ENCODE peak calls at places on chromosomes 3 and 15, in six cellular contexts. A, Q, K, O, R and F are unnamed samples.
A peak's percentile ranks its signal among the peaks of the same experiment; 100 is the strongest.

GRCh38 chr3:187360087-187360486 is 8.1 kb upstream of the RTP4 start:
- DNase-seq in A (no peak), Q (no peak), K (no peak), O (no peak), R (no peak), F (no peak)

GRCh38 chr3:126184465-126185000 is 4.1 kb upstream of the ALDH1L1 start:
- DNase-seq in A (no peak), Q (no peak), K (no peak), O (no peak), R (no peak), F (no peak)

GRCh38 chr3:173709026-173709425 is 311.5 kb downstream of the NLGN1 start:
- DNase-seq in A (peak; percentile 50), Q (peak; percentile 39), K (peak; percentile 25), O (no peak), R (no peak), F (no peak)

GRCh38 chr3:195100903-195101591 is 169.9 kb downstream of the XXYLT1 start:
- DNase-seq in A (peak; percentile 53), Q (peak; percentile 55), K (peak; percentile 38), O (no peak), R (no peak), F (no peak)

GRCh38 chr3:163722421-163722820 is 1355.9 kb downstream of the SI start:
- DNase-seq in A (no peak), Q (no peak), K (no peak), O (no peak), R (no peak), F (no peak)

GRCh38 chr3:187242435-187242834 is 45.1 kb downstream of the RTP1 start:
- DNase-seq in A (no peak), Q (peak; percentile 33), K (peak; percentile 50), O (no peak), R (no peak), F (no peak)

GRCh38 chr3:172647823-172648222 is 63.0 kb downstream of the NCEH1 start:
- DNase-seq in A (no peak), Q (no peak), K (no peak), O (peak; percentile 74), R (peak; percentile 55), F (no peak)

GRCh38 chr15:49495993-49496747 is 73.1 kb downstream of the FGF7 start:
- DNase-seq in A (no peak), Q (peak; percentile 79), K (peak; percentile 57), O (peak; percentile 60), R (no peak), F (no peak)

GRCh38 chr15:74725241-74725774 is at the start of gene CYP1A1:
- DNase-seq in A (no peak), Q (no peak), K (peak; percentile 26), O (peak; percentile 39), R (peak; percentile 8), F (no peak)

GRCh38 chr3:35946857-35947514 is 307.7 kb downstream of the ARPP21 start:
- DNase-seq in A (no peak), Q (no peak), K (no peak), O (no peak), R (no peak), F (no peak)

GRCh38 chr3:53236112-53236841 is 19.5 kb downstream of the TKT start:
- DNase-seq in A (peak; percentile 90), Q (peak; percentile 93), K (peak; percentile 93), O (peak; percentile 83), R (peak; percentile 68), F (no peak)

GRCh38 chr3:72219752-72220151 is 434.8 kb upstream of the PROK2 start:
- DNase-seq in A (no peak), Q (no peak), K (no peak), O (no peak), R (no peak), F (no peak)

GRCh38 chr3:70832035-70832795 is 519.8 kb upstream of the MDFIC2 start:
- DNase-seq in A (peak; percentile 59), Q (peak; percentile 86), K (peak; percentile 98), O (peak; percentile 48), R (peak; percentile 29), F (no peak)

GRCh38 chr3:85255954-85256353 is 297.2 kb downstream of the CADM2 start:
- DNase-seq in A (no peak), Q (peak; percentile 40), K (no peak), O (no peak), R (no peak), F (no peak)

GRCh38 chr15:67175643-67176071 is 78.8 kb downstream of the AAGAB start:
- DNase-seq in A (peak; percentile 54), Q (peak; percentile 69), K (peak; percentile 52), O (no peak), R (no peak), F (no peak)

GRCh38 chr3:79018671-79019136 is 749.1 kb downstream of the ROBO1 start:
- DNase-seq in A (peak; percentile 54), Q (peak; percentile 64), K (peak; percentile 91), O (peak; percentile 53), R (peak; percentile 72), F (no peak)

GRCh38 chr15:71114887-71115566 is at the start of gene THSD4:
- DNase-seq in A (peak; percentile 60), Q (peak; percentile 72), K (peak; percentile 91), O (peak; percentile 89), R (peak; percentile 66), F (peak; percentile 76)

GRCh38 chr3:29384640-29385039 is 103.8 kb downstream of the RBMS3 start:
- DNase-seq in A (no peak), Q (peak; percentile 65), K (peak; percentile 83), O (no peak), R (peak; percentile 70), F (no peak)

GRCh38 chr15:47732243-47732642 is 14.9 kb downstream of the SEMA6D start:
- DNase-seq in A (no peak), Q (no peak), K (no peak), O (no peak), R (no peak), F (no peak)

GRCh38 chr3:74839591-74839990 is 225.1 kb upstream of the CNTN3 start:
- DNase-seq in A (no peak), Q (no peak), K (no peak), O (no peak), R (no peak), F (no peak)

GRCh38 chr15:94001113-94001919 is 230.0 kb upstream of the MCTP2 start:
- DNase-seq in A (no peak), Q (no peak), K (peak; percentile 26), O (no peak), R (no peak), F (no peak)

GRCh38 chr15:31347067-31347975 is 20.7 kb downstream of the KLF13 start:
- DNase-seq in A (no peak), Q (no peak), K (no peak), O (no peak), R (no peak), F (no peak)

GRCh38 chr3:127786358-127787070 is 35.8 kb downstream of the MGLL start:
- DNase-seq in A (no peak), Q (peak; percentile 62), K (peak; percentile 48), O (no peak), R (no peak), F (no peak)

GRCh38 chr3:150721285-150722130 is 17.8 kb upstream of the ERICH6 start:
- DNase-seq in A (peak; percentile 69), Q (peak; percentile 70), K (peak; percentile 69), O (peak; percentile 86), R (peak; percentile 51), F (no peak)

GRCh38 chr15:63042879-63043340 is 363 bp downstream of the TPM1 start:
- DNase-seq in A (peak; percentile 47), Q (no peak), K (peak; percentile 71), O (no peak), R (no peak), F (no peak)

GRCh38 chr3:156665296-156665695 is 9.1 kb upstream of the TIPARP start:
- DNase-seq in A (peak; percentile 80), Q (peak; percentile 91), K (peak; percentile 54), O (peak; percentile 55), R (no peak), F (no peak)

GRCh38 chr15:25056484-25057429 is 102.0 kb downstream of the SNRPN start:
- DNase-seq in A (no peak), Q (no peak), K (no peak), O (no peak), R (no peak), F (no peak)

GRCh38 chr15:58142827-58143226 is 4.6 kb downstream of the AQP9 start:
- DNase-seq in A (no peak), Q (no peak), K (no peak), O (no peak), R (no peak), F (no peak)

GRCh38 chr15:30043211-30043655 is 39.5 kb upstream of the GOLGA8J start:
- DNase-seq in A (peak; percentile 35), Q (peak; percentile 29), K (peak; percentile 43), O (peak; percentile 62), R (no peak), F (no peak)

GRCh38 chr3:142152349-142152748 is 3.0 kb upstream of the TFDP2 start:
- DNase-seq in A (no peak), Q (no peak), K (no peak), O (peak; percentile 6), R (no peak), F (no peak)

GRCh38 chr3:69819283-69819682 is 80.0 kb downstream of the MITF start:
- DNase-seq in A (no peak), Q (no peak), K (no peak), O (no peak), R (peak; percentile 18), F (no peak)

GRCh38 chr3:151976211-151977050 is 103.0 kb downstream of the SUCNR1 start:
- DNase-seq in A (peak; percentile 99), Q (peak; percentile 96), K (peak; percentile 95), O (peak; percentile 98), R (peak; percentile 93), F (peak; percentile 76)

GRCh38 chr3:165617134-165617533 is 220.1 kb downstream of the BCHE start:
- DNase-seq in A (no peak), Q (no peak), K (no peak), O (no peak), R (no peak), F (no peak)

GRCh38 chr15:55282284-55282833 is 7.3 kb downstream of the RAB27A start:
- DNase-seq in A (peak; percentile 49), Q (peak; percentile 84), K (peak; percentile 82), O (peak; percentile 43), R (peak; percentile 76), F (no peak)
- H3K9ac ChIP-seq in A (no peak overlapping the region), Q (no peak overlapping the region), K (no peak overlapping the region), O (no peak overlapping the region), R (no peak overlapping the region), F (no peak overlapping the region)

GRCh38 chr3:43693594-43693993 is 2.9 kb downstream of the ABHD5 start:
- DNase-seq in A (no peak), Q (no peak), K (peak; percentile 57), O (no peak), R (peak; percentile 58), F (peak; percentile 46)
- H3K27ac ChIP-seq in A (no peak overlapping the region), Q (no peak overlapping the region), K (peak overlapping the region; percentile 16), O (no peak overlapping the region), R (peak overlapping the region; percentile 39), F (peak overlapping the region; percentile 75)

DNA sequence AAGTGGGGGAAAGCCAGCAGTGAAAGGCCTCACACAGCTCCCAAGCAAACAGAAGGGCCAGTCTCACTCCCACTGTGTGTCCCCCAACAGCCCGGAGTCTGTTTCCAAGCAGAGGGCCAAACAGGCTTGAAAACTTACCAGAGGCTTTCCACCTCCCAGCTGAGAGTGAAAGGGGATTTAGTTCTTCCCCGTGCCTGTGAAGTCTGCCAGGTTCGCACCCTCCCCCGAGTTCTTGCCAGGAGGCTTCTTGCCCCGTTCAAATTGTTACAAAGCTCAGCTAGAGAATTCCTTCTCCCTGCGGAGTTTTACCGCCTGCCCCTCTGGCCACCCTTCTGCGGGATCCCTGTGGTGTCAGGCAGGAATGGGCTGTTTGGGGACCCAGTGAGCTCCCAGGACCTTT is 68.0 kb upstream of the WNT7A start:
- DNase-seq in A (no peak), Q (no peak), K (no peak), O (no peak), R (no peak), F (no peak)
- H2AFZ ChIP-seq in A (no peak overlapping the region), Q (no peak overlapping the region), K (no peak overlapping the region), O (no peak overlapping the region), R (no peak overlapping the region), F (no peak overlapping the region)

GRCh38 chr3:65876028-65876420 is 162.7 kb downstream of the MAGI1 start:
- DNase-seq in A (no peak), Q (no peak), K (no peak), O (no peak), R (no peak), F (no peak)
- H3K9ac ChIP-seq in A (no peak overlapping the region), Q (no peak overlapping the region), K (no peak overlapping the region), O (no peak overlapping the region), R (no peak overlapping the region), F (no peak overlapping the region)